ENCODE peak calls at places on chromosomes 16 and 17, in ten cellular contexts. X is heart left ventricle; M is hepatic stellate cell; V is GM12865; R is OCI-LY7; A is stimulated activated CD4-positive, alpha-beta T cell treated with anti-CD3 and anti-CD28 coated beads, Interleukin-1b, Interleukin-23, amount 100 ng/mL, for 24 hours; W is activated CD4-positive, alpha-beta memory T cell treated with anti-CD3 and anti-CD28 coated beads, Interleukin-2, amount 10 ng/mL, durations not matched to agents 7 days and 5 days; E is small intestine; Q is CD8-positive, alpha-beta memory T cell; J is stimulated activated CD8-positive, alpha-beta memory T cell treated with anti-CD3 and anti-CD28 coated beads, Interleukin-7, amount 100 ng/mL, for 1 hour. T is an unnamed sample.

GRCh38 chr17:6753006-6753445 is 2.8 kb upstream of the XAF1 start:
- DNase-seq in X (peak), M (peak), V (peak), R (peak), A (peak), W (peak), E (no peak), Q (peak), J (peak), T (no peak)

GRCh38 chr17:5444209-5444608 is 5.3 kb upstream of the C1QBP start:
- DNase-seq in X (peak), M (no peak), V (no peak), R (no peak), A (no peak), W (no peak), E (no peak), Q (no peak), J (no peak), T (no peak)

GRCh38 chr16:4426021-4426684 is 485 bp downstream of the DNAJA3 start:
- DNase-seq in X (no peak), M (no peak), V (no peak), R (peak), A (no peak), W (no peak), E (peak), Q (no peak), J (no peak), T (no peak)

GRCh38 chr17:30203471-30203981 is 32.0 kb downstream of the SLC6A4 start:
- DNase-seq in X (no peak), M (no peak), V (peak), R (no peak), A (no peak), W (no peak), E (no peak), Q (no peak), J (no peak), T (peak)

GRCh38 chr17:19010729-19011505 is 6.4 kb upstream of the FAM83G start:
- DNase-seq in X (peak), M (no peak), V (no peak), R (no peak), A (no peak), W (no peak), E (peak), Q (no peak), J (no peak), T (no peak)

GRCh38 chr16:50671644-50672260 is 9.4 kb downstream of the SNX20 start:
- DNase-seq in X (no peak), M (no peak), V (peak), R (peak), A (no peak), W (peak), E (peak), Q (peak), J (peak), T (no peak)

GRCh38 chr17:65346166-65346565 is 209.0 kb downstream of the RGS9 start:
- DNase-seq in X (no peak), M (no peak), V (no peak), R (no peak), A (no peak), W (no peak), E (peak), Q (no peak), J (no peak), T (no peak)

GRCh38 chr17:68360198-68360597 is 68.9 kb downstream of the ARSG start:
- DNase-seq in X (no peak), M (no peak), V (no peak), R (no peak), A (no peak), W (no peak), E (no peak), Q (no peak), J (no peak), T (no peak)

GRCh38 chr17:31416503-31416923 is 25.0 kb downstream of the RAB11FIP4 start:
- DNase-seq in X (peak), M (no peak), V (no peak), R (no peak), A (no peak), W (no peak), E (no peak), Q (no peak), J (no peak), T (peak)

GRCh38 chr16:63289834-63290460 is 1253.7 kb upstream of the CDH8 start:
- DNase-seq in X (peak), M (peak), V (peak), R (peak), A (no peak), W (no peak), E (peak), Q (no peak), J (no peak), T (peak)

GRCh38 chr16:71630808-71631207 is 4.8 kb downstream of the MARVELD3 start:
- DNase-seq in X (no peak), M (no peak), V (no peak), R (no peak), A (no peak), W (no peak), E (no peak), Q (no peak), J (no peak), T (no peak)

GRCh38 chr17:45296003-45296832 is 20.6 kb downstream of the MAP3K14 start:
- DNase-seq in X (peak), M (no peak), V (peak), R (peak), A (no peak), W (no peak), E (no peak), Q (no peak), J (no peak), T (no peak)

GRCh38 chr16:2090481-2090797 is 42.7 kb downstream of the TSC2 start:
- DNase-seq in X (peak), M (no peak), V (no peak), R (no peak), A (no peak), W (no peak), E (no peak), Q (no peak), J (no peak), T (no peak)

GRCh38 chr17:71548540-71549190 is 572.2 kb upstream of the SOX9 start:
- DNase-seq in X (no peak), M (no peak), V (no peak), R (no peak), A (no peak), W (no peak), E (no peak), Q (no peak), J (no peak), T (no peak)

GRCh38 chr17:60066576-60066975 is 12.1 kb downstream of the HEATR6 start:
- DNase-seq in X (no peak), M (no peak), V (no peak), R (no peak), A (no peak), W (no peak), E (no peak), Q (no peak), J (no peak), T (no peak)

GRCh38 chr17:38579934-38580333 is 25.8 kb downstream of the SRCIN1 start:
- DNase-seq in X (peak), M (peak), V (no peak), R (no peak), A (no peak), W (no peak), E (no peak), Q (no peak), J (no peak), T (peak)

GRCh38 chr17:82830249-82830661 is 9.6 kb downstream of the ZNF750 start:
- DNase-seq in X (peak), M (peak), V (no peak), R (no peak), A (no peak), W (no peak), E (no peak), Q (no peak), J (no peak), T (peak)

GRCh38 chr16:89115216-89115949 is 21.7 kb downstream of the ACSF3 start:
- DNase-seq in X (peak), M (peak), V (peak), R (peak), A (peak), W (peak), E (peak), Q (peak), J (peak), T (no peak)

GRCh38 chr16:59478806-59479205 is 744.7 kb upstream of the GOT2 start:
- DNase-seq in X (no peak), M (no peak), V (no peak), R (no peak), A (no peak), W (no peak), E (no peak), Q (no peak), J (no peak), T (no peak)

GRCh38 chr17:81821603-81822311 is 11.3 kb downstream of the MCRIP1 start:
- DNase-seq in X (peak), M (peak), V (no peak), R (no peak), A (no peak), W (peak), E (peak), Q (no peak), J (no peak), T (peak)

GRCh38 chr16:68331879-68332410 is 21.1 kb downstream of the PRMT7 start:
- DNase-seq in X (no peak), M (peak), V (no peak), R (no peak), A (no peak), W (no peak), E (no peak), Q (no peak), J (no peak), T (no peak)